ENCODE peak calls at places on chromosomes 16 and 17, in four cellular contexts. One of them, this sample, is unnamed.

GRCh38 chr17:61816538-61816937 is 46.8 kb downstream of the BRIP1 start:
- DNase-seq in bronchial epithelial cell: peak
- DNase-seq in EL: no peak
- DNase-seq in HEK293T: no peak
- DNase-seq in this sample: no peak

GRCh38 chr17:82267575-82268379 is 5.7 kb downstream of the CSNK1D start:
- DNase-seq in bronchial epithelial cell: peak
- DNase-seq in EL: peak
- DNase-seq in HEK293T: no peak
- DNase-seq in this sample: peak

GRCh38 chr16:50372611-50373344 is 4.0 kb upstream of the BRD7 start:
- DNase-seq in bronchial epithelial cell: peak
- DNase-seq in EL: peak
- DNase-seq in HEK293T: no peak
- DNase-seq in this sample: peak

GRCh38 chr17:31499771-31500554 is 108.5 kb downstream of the RAB11FIP4 start:
- DNase-seq in bronchial epithelial cell: peak
- DNase-seq in EL: peak
- DNase-seq in HEK293T: no peak
- DNase-seq in this sample: no peak

GRCh38 chr17:62614142-62614541 is 13.3 kb upstream of the MRC2 start:
- DNase-seq in bronchial epithelial cell: no peak
- DNase-seq in EL: peak
- DNase-seq in HEK293T: no peak
- DNase-seq in this sample: no peak

GRCh38 chr17:44200478-44201155 is 933 bp upstream of the ATXN7L3 start:
- DNase-seq in bronchial epithelial cell: no peak
- DNase-seq in EL: no peak
- DNase-seq in HEK293T: no peak
- DNase-seq in this sample: no peak

GRCh38 chr16:85589688-85590505 is 23.2 kb upstream of the GSE1 start:
- DNase-seq in bronchial epithelial cell: no peak
- DNase-seq in EL: no peak
- DNase-seq in HEK293T: no peak
- DNase-seq in this sample: no peak

GRCh38 chr16:561957-562938 is 2.1 kb downstream of the PRR35 start:
- DNase-seq in bronchial epithelial cell: no peak
- DNase-seq in EL: no peak
- DNase-seq in HEK293T: no peak
- DNase-seq in this sample: no peak

GRCh38 chr17:3485481-3486068 is 9.8 kb downstream of the ASPA start:
- DNase-seq in bronchial epithelial cell: no peak
- DNase-seq in EL: no peak
- DNase-seq in HEK293T: no peak
- DNase-seq in this sample: no peak

GRCh38 chr17:76421054-76421427 is 31.9 kb downstream of the UBE2O start:
- DNase-seq in bronchial epithelial cell: no peak
- DNase-seq in EL: no peak
- DNase-seq in HEK293T: no peak
- DNase-seq in this sample: no peak

GRCh38 chr16:12245923-12246290 is 269.4 kb downstream of the SNX29 start:
- DNase-seq in bronchial epithelial cell: no peak
- DNase-seq in EL: no peak
- DNase-seq in HEK293T: no peak
- DNase-seq in this sample: no peak

GRCh38 chr17:37375685-37376084 is at the start of gene C17orf78:
- DNase-seq in bronchial epithelial cell: no peak
- DNase-seq in EL: no peak
- DNase-seq in HEK293T: no peak
- DNase-seq in this sample: no peak

GRCh38 chr16:75679366-75679765 is 2.6 kb upstream of the CPHXL2 start:
- DNase-seq in bronchial epithelial cell: no peak
- DNase-seq in EL: no peak
- DNase-seq in HEK293T: no peak
- DNase-seq in this sample: no peak

GRCh38 chr17:2062571-2063183 is 7.8 kb downstream of the HIC1 start:
- DNase-seq in bronchial epithelial cell: no peak
- DNase-seq in EL: peak
- DNase-seq in HEK293T: no peak
- DNase-seq in this sample: no peak

GRCh38 chr17:73650617-73651200 is 6.5 kb upstream of the SDK2 start:
- DNase-seq in bronchial epithelial cell: no peak
- DNase-seq in EL: no peak
- DNase-seq in HEK293T: no peak
- DNase-seq in this sample: no peak

GRCh38 chr16:50354629-50355456 is 13.9 kb downstream of the BRD7 start:
- DNase-seq in bronchial epithelial cell: peak
- DNase-seq in EL: peak
- DNase-seq in HEK293T: no peak
- DNase-seq in this sample: no peak

GRCh38 chr16:2147981-2148671 is at the start of gene RAB26:
- DNase-seq in bronchial epithelial cell: peak
- DNase-seq in EL: peak
- DNase-seq in HEK293T: peak
- DNase-seq in this sample: peak

GRCh38 chr16:46976550-46976949 is 3.1 kb upstream of the DNAJA2 start:
- DNase-seq in bronchial epithelial cell: peak
- DNase-seq in EL: no peak
- DNase-seq in HEK293T: no peak
- DNase-seq in this sample: no peak

GRCh38 chr17:76104140-76104895 is 731 bp upstream of the EXOC7 start:
- DNase-seq in bronchial epithelial cell: no peak
- DNase-seq in EL: no peak
- DNase-seq in HEK293T: no peak
- DNase-seq in this sample: no peak

GRCh38 chr16:19601083-19601976 is 45.8 kb downstream of the VPS35L start:
- DNase-seq in bronchial epithelial cell: peak
- DNase-seq in EL: peak
- DNase-seq in HEK293T: peak
- DNase-seq in this sample: peak

GRCh38 chr17:78365561-78366108 is 5.8 kb upstream of the SOCS3 start:
- DNase-seq in bronchial epithelial cell: no peak
- DNase-seq in EL: no peak
- DNase-seq in HEK293T: no peak
- DNase-seq in this sample: no peak

GRCh38 chr16:48385272-48385953 is at the start of gene SIAH1:
- DNase-seq in bronchial epithelial cell: peak
- DNase-seq in EL: peak
- DNase-seq in HEK293T: peak
- DNase-seq in this sample: peak

GRCh38 chr17:44934745-44935105 is 12.8 kb downstream of the KIF18B start:
- DNase-seq in bronchial epithelial cell: no peak
- DNase-seq in EL: no peak
- DNase-seq in HEK293T: no peak
- DNase-seq in this sample: no peak

GRCh38 chr17:13619462-13619861 is 17.7 kb upstream of the HS3ST3A1 start:
- DNase-seq in bronchial epithelial cell: no peak
- DNase-seq in EL: no peak
- DNase-seq in HEK293T: no peak
- DNase-seq in this sample: peak

GRCh38 chr17:40399185-40399584 is 18.5 kb downstream of the TOP2A start:
- DNase-seq in bronchial epithelial cell: peak
- DNase-seq in EL: peak
- DNase-seq in HEK293T: peak
- DNase-seq in this sample: no peak

GRCh38 chr17:81991684-81992513 is 14.5 kb downstream of the ASPSCR1 start:
- DNase-seq in bronchial epithelial cell: peak
- DNase-seq in EL: peak
- DNase-seq in HEK293T: no peak
- DNase-seq in this sample: peak

GRCh38 chr17:9987779-9988585 is 82.9 kb upstream of the RCVRN start:
- DNase-seq in bronchial epithelial cell: no peak
- DNase-seq in EL: peak
- DNase-seq in HEK293T: peak
- DNase-seq in this sample: no peak